ENCODE peak calls at places on chromosomes 1 and 21, in four cellular contexts. M, V, Q and K are unnamed samples.
A peak's percentile ranks its signal among the peaks of the same experiment; 100 is the strongest.

GRCh38 chr21:26776320-26777021 is 68.7 kb downstream of the ADAMTS1 start:
- DNase-seq in M (peak; percentile 93), V (peak; percentile 20), Q (peak; percentile 85), K (no peak)

GRCh38 chr1:172938676-172939075 is 112.1 kb downstream of the TNFSF18 start:
- DNase-seq in M (peak; percentile 82), V (peak; percentile 52), Q (no peak), K (no peak)

GRCh38 chr1:167666416-167666815 is 36.4 kb downstream of the RCSD1 start:
- DNase-seq in M (peak; percentile 85), V (peak; percentile 90), Q (peak; percentile 92), K (no peak)

GRCh38 chr1:27606708-27607238 is 2.8 kb upstream of the AHDC1 start:
- DNase-seq in M (peak; percentile 67), V (peak; percentile 23), Q (peak; percentile 49), K (no peak)

GRCh38 chr1:201017828-201018163 is 5.7 kb downstream of the KIF21B start:
- DNase-seq in M (no peak), V (no peak), Q (no peak), K (peak; percentile 72)

GRCh38 chr1:47693115-47693514 is 255.3 kb downstream of the FOXD2 start:
- DNase-seq in M (no peak), V (no peak), Q (no peak), K (peak; percentile 23)

GRCh38 chr1:6848816-6849215 is 63.6 kb downstream of the CAMTA1 start:
- DNase-seq in M (no peak), V (no peak), Q (no peak), K (no peak)

GRCh38 chr21:25670726-25671125 is 31.7 kb downstream of the JAM2 start:
- DNase-seq in M (peak; percentile 8), V (peak; percentile 3), Q (peak; percentile 2), K (no peak)

GRCh38 chr1:208997726-208998312 is 585.7 kb upstream of the CAMK1G start:
- DNase-seq in M (peak; percentile 36), V (no peak), Q (peak; percentile 31), K (no peak)

GRCh38 chr1:216812966-216813365 is 89.7 kb upstream of the ESRRG start:
- DNase-seq in M (peak; percentile 1), V (peak; percentile 72), Q (peak; percentile 65), K (no peak)

GRCh38 chr21:38916214-38916964 is 110.7 kb downstream of the ETS2 start:
- DNase-seq in M (no peak), V (no peak), Q (no peak), K (no peak)

GRCh38 chr1:28130901-28131300 is 42.5 kb upstream of the EYA3 start:
- DNase-seq in M (no peak), V (no peak), Q (no peak), K (no peak)

GRCh38 chr21:34883501-34884271 is 165.4 kb downstream of the RUNX1 start:
- DNase-seq in M (peak; percentile 26), V (no peak), Q (no peak), K (no peak)

GRCh38 chr1:222416001-222416791 is 131.7 kb downstream of the HHIPL2 start:
- DNase-seq in M (peak; percentile 31), V (peak; percentile 23), Q (peak; percentile 17), K (no peak)

GRCh38 chr1:164786980-164787833 is 228.2 kb downstream of the PBX1 start:
- DNase-seq in M (peak; percentile 78), V (peak; percentile 71), Q (peak; percentile 76), K (peak; percentile 87)

GRCh38 chr21:40504825-40505224 is 342.1 kb downstream of the DSCAM start:
- DNase-seq in M (no peak), V (no peak), Q (no peak), K (no peak)

GRCh38 chr1:214446772-214447556 is 104.4 kb downstream of the PTPN14 start:
- DNase-seq in M (peak; percentile 96), V (peak; percentile 99), Q (peak; percentile 96), K (no peak)

GRCh38 chr1:61082336-61083013 is at the start of gene NFIA:
- DNase-seq in M (peak; percentile 56), V (peak; percentile 62), Q (peak; percentile 63), K (peak; percentile 80)

GRCh38 chr1:6209661-6210605 is 4.0 kb downstream of the RNF207 start:
- DNase-seq in M (no peak), V (no peak), Q (no peak), K (no peak)

GRCh38 chr1:212667223-212668139 is 32.2 kb downstream of the BATF3 start:
- DNase-seq in M (peak; percentile 99), V (peak; percentile 71), Q (peak; percentile 97), K (no peak)

GRCh38 chr1:187985897-187986654 is 1157.3 kb downstream of the PLA2G4A start:
- DNase-seq in M (no peak), V (no peak), Q (no peak), K (no peak)

GRCh38 chr1:116666747-116667576 is 571 bp downstream of the IGSF3 start:
- DNase-seq in M (no peak), V (no peak), Q (no peak), K (no peak)

GRCh38 chr1:206502403-206502802 is 4.9 kb upstream of the RASSF5 start:
- DNase-seq in M (no peak), V (no peak), Q (no peak), K (peak; percentile 45)